ENCODE peak calls at places on chromosomes 2 and 18, in six cellular contexts. One of them, this sample, is unnamed.

GRCh38 chr18:68298340-68298739 is 416.6 kb downstream of the TMX3 start:
- DNase-seq in neural crest cell: no peak
- DNase-seq in left lobe of liver: no peak
- DNase-seq in cardiac fibroblast: no peak
- DNase-seq in activated gamma-delta T cell treated with Interleukin-2 at 50 U/mL for 16 hours: no peak
- DNase-seq in suprapubic skin: no peak
- DNase-seq in this sample: no peak

GRCh38 chr2:192286093-192286701 is 91.5 kb upstream of the TMEFF2 start:
- DNase-seq in neural crest cell: no peak
- DNase-seq in cardiac fibroblast: peak; percentile 80
- DNase-seq in activated gamma-delta T cell treated with Interleukin-2 at 50 U/mL for 16 hours: no peak
- DNase-seq in suprapubic skin: no peak
- DNase-seq in left lobe of liver: no peak
- DNase-seq in this sample: peak; percentile 64

GRCh38 chr2:174510583-174511189 is 23.9 kb upstream of the GPR155 start:
- DNase-seq in cardiac fibroblast: peak; percentile 47
- DNase-seq in left lobe of liver: no peak
- DNase-seq in neural crest cell: no peak
- DNase-seq in activated gamma-delta T cell treated with Interleukin-2 at 50 U/mL for 16 hours: no peak
- DNase-seq in suprapubic skin: no peak
- DNase-seq in this sample: no peak

GRCh38 chr18:35581555-35582309 is at the start of gene GALNT1:
- DNase-seq in left lobe of liver: peak; percentile 50
- DNase-seq in cardiac fibroblast: peak; percentile 20
- DNase-seq in suprapubic skin: no peak
- DNase-seq in neural crest cell: peak; percentile 12
- DNase-seq in activated gamma-delta T cell treated with Interleukin-2 at 50 U/mL for 16 hours: peak; percentile 6
- DNase-seq in this sample: peak; percentile 10

GRCh38 chr2:147327636-147328035 is 517.2 kb upstream of the ACVR2A start:
- DNase-seq in cardiac fibroblast: peak; percentile 16
- DNase-seq in left lobe of liver: no peak
- DNase-seq in neural crest cell: no peak
- DNase-seq in suprapubic skin: no peak
- DNase-seq in activated gamma-delta T cell treated with Interleukin-2 at 50 U/mL for 16 hours: no peak
- DNase-seq in this sample: peak; percentile 42

GRCh38 chr2:161141033-161141432 is 19.2 kb upstream of the TANK start:
- DNase-seq in cardiac fibroblast: no peak
- DNase-seq in activated gamma-delta T cell treated with Interleukin-2 at 50 U/mL for 16 hours: no peak
- DNase-seq in left lobe of liver: no peak
- DNase-seq in suprapubic skin: no peak
- DNase-seq in neural crest cell: no peak
- DNase-seq in this sample: no peak

GRCh38 chr2:150063950-150064549 is 423.4 kb downstream of the RND3 start:
- DNase-seq in left lobe of liver: no peak
- DNase-seq in neural crest cell: peak; percentile 15
- DNase-seq in cardiac fibroblast: no peak
- DNase-seq in suprapubic skin: no peak
- DNase-seq in activated gamma-delta T cell treated with Interleukin-2 at 50 U/mL for 16 hours: no peak
- DNase-seq in this sample: no peak

GRCh38 chr2:213296270-213296669 is 12.0 kb downstream of the SPAG16 start:
- DNase-seq in neural crest cell: no peak
- DNase-seq in left lobe of liver: no peak
- DNase-seq in activated gamma-delta T cell treated with Interleukin-2 at 50 U/mL for 16 hours: no peak
- DNase-seq in cardiac fibroblast: no peak
- DNase-seq in suprapubic skin: no peak
- DNase-seq in this sample: no peak